ENCODE peak calls at places on chromosomes 6 and 20, in six cellular contexts. I is mesendoderm; W is stimulated activated CD8-positive, alpha-beta memory T cell treated with anti-CD3 and anti-CD28 coated beads, Interleukin-4, amount 100 ng/mL, for 24 hours; F is ureter; S is hypothalamus; Y is skeletal muscle cell. P is an unnamed sample.

GRCh38 chr6:50305660-50306059 is 255.9 kb upstream of the DEFB112 start:
- DNase-seq in I (peak), W (no peak), F (no peak), S (no peak), Y (no peak), P (no peak)

GRCh38 chr6:113707194-113707593 is 150.0 kb upstream of the MARCKS start:
- DNase-seq in I (peak), W (no peak), F (no peak), S (no peak), Y (no peak), P (no peak)

GRCh38 chr6:159875194-159875593 is 15.6 kb upstream of the MAS1 start:
- DNase-seq in I (peak), W (no peak), F (no peak), S (no peak), Y (no peak), P (no peak)

GRCh38 chr6:14921878-14922277 is 324.0 kb upstream of the JARID2 start:
- DNase-seq in I (no peak), W (no peak), F (no peak), S (no peak), Y (no peak), P (no peak)

GRCh38 chr6:112222111-112222726 is 32.1 kb downstream of the LAMA4 start:
- DNase-seq in I (peak), W (no peak), F (no peak), S (no peak), Y (peak), P (no peak)

GRCh38 chr20:59403261-59403961 is 103.0 kb downstream of the EDN3 start:
- DNase-seq in I (peak), W (peak), F (peak), S (peak), Y (no peak), P (peak)

GRCh38 chr6:97644353-97644752 is 361.3 kb upstream of the MMS22L start:
- DNase-seq in I (no peak), W (no peak), F (no peak), S (no peak), Y (no peak), P (no peak)

GRCh38 chr6:150395388-150396009 is 26.7 kb downstream of the IYD start:
- DNase-seq in I (peak), W (no peak), F (peak), S (peak), Y (no peak), P (no peak)

GRCh38 chr6:20192625-20193024 is 19.6 kb downstream of the MBOAT1 start:
- DNase-seq in I (no peak), W (no peak), F (no peak), S (no peak), Y (no peak), P (no peak)

GRCh38 chr6:122736166-122736565 is 43.4 kb upstream of the FABP7 start:
- DNase-seq in I (no peak), W (no peak), F (no peak), S (no peak), Y (no peak), P (no peak)

GRCh38 chr20:43680976-43681375 is 14.1 kb downstream of the MYBL2 start:
- DNase-seq in I (no peak), W (no peak), F (no peak), S (no peak), Y (no peak), P (no peak)

GRCh38 chr20:58457083-58457680 is 58.0 kb downstream of the APCDD1L start:
- DNase-seq in I (no peak), W (no peak), F (no peak), S (no peak), Y (peak), P (no peak)

GRCh38 chr20:44181611-44182010 is 5.4 kb downstream of the JPH2 start:
- DNase-seq in I (no peak), W (no peak), F (no peak), S (no peak), Y (no peak), P (no peak)

GRCh38 chr6:2970753-2971419 is 481 bp downstream of the SERPINB6 start:
- DNase-seq in I (peak), W (peak), F (peak), S (peak), Y (no peak), P (peak)

GRCh38 chr6:4472953-4473642 is 303.1 kb upstream of the CDYL start:
- DNase-seq in I (no peak), W (no peak), F (no peak), S (no peak), Y (no peak), P (no peak)

GRCh38 chr20:63561624-63562396 is 7.9 kb downstream of the FNDC11 start:
- DNase-seq in I (no peak), W (no peak), F (no peak), S (no peak), Y (no peak), P (no peak)

GRCh38 chr6:1636971-1637871 is 27.5 kb downstream of the FOXC1 start:
- DNase-seq in I (no peak), W (no peak), F (no peak), S (no peak), Y (no peak), P (peak)

GRCh38 chr6:113616875-113617274 is 240.3 kb upstream of the MARCKS start:
- DNase-seq in I (no peak), W (no peak), F (no peak), S (no peak), Y (no peak), P (no peak)

GRCh38 chr6:80196914-80197313 is 90.4 kb downstream of the BCKDHB start:
- DNase-seq in I (no peak), W (no peak), F (no peak), S (no peak), Y (no peak), P (no peak)

GRCh38 chr20:59406446-59406845 is 106.0 kb downstream of the EDN3 start:
- DNase-seq in I (no peak), W (no peak), F (no peak), S (no peak), Y (no peak), P (no peak)

GRCh38 chr6:6583836-6584235 is 4.7 kb upstream of the LY86 start:
- DNase-seq in I (no peak), W (no peak), F (no peak), S (no peak), Y (no peak), P (no peak)

GRCh38 chr6:156848533-156848932 is 71.4 kb downstream of the ARID1B start:
- DNase-seq in I (no peak), W (no peak), F (no peak), S (no peak), Y (peak), P (no peak)

GRCh38 chr20:1431158-1431557 is 35.5 kb downstream of the NSFL1C start:
- DNase-seq in I (peak), W (no peak), F (no peak), S (no peak), Y (no peak), P (no peak)

GRCh38 chr20:18019068-18019467 is 38.6 kb downstream of the OVOL2 start:
- DNase-seq in I (peak), W (no peak), F (no peak), S (no peak), Y (no peak), P (no peak)

GRCh38 chr6:1325471-1326309 is 13.8 kb downstream of the FOXQ1 start:
- DNase-seq in I (peak), W (no peak), F (peak), S (no peak), Y (peak), P (no peak)

GRCh38 chr6:138246650-138247440 is 28.6 kb upstream of the PBOV1 start:
- DNase-seq in I (no peak), W (no peak), F (no peak), S (no peak), Y (peak), P (no peak)

GRCh38 chr6:132132420-132132819 is 181.2 kb upstream of the CCN2 start:
- DNase-seq in I (no peak), W (no peak), F (no peak), S (no peak), Y (peak), P (no peak)

GRCh38 chr20:47054506-47054905 is 159.9 kb downstream of the EYA2 start:
- DNase-seq in I (no peak), W (no peak), F (no peak), S (no peak), Y (no peak), P (no peak)

GRCh38 chr6:169841251-169841650 is 89.8 kb downstream of the ERMARD start:
- DNase-seq in I (no peak), W (no peak), F (no peak), S (no peak), Y (no peak), P (no peak)

GRCh38 chr20:54468082-54468481 is 7.3 kb upstream of the DOK5 start:
- DNase-seq in I (no peak), W (no peak), F (no peak), S (no peak), Y (no peak), P (no peak)

GRCh38 chr20:46852313-46852712 is 42.3 kb upstream of the EYA2 start:
- DNase-seq in I (no peak), W (no peak), F (no peak), S (no peak), Y (no peak), P (no peak)

P was measured in sciatic nerve.